ENCODE peak calls at places on chromosomes 2 and 18, in nine cellular contexts. B, J, O, Z, X, L, S, K and D are unnamed samples.

GRCh38 chr2:88180594-88181240 is 10.6 kb downstream of the THNSL2 start:
- DNase-seq in S (no peak), X (no peak), K (no peak), L (no peak), B (peak), Z (no peak), O (peak), J (no peak), D (no peak)

GRCh38 chr18:2571200-2572143 is at the start of the genes METTL4 and NDC80:
- DNase-seq in K (peak), Z (peak), J (peak), X (peak), O (peak), B (peak), S (peak), L (peak), D (no peak)

GRCh38 chr2:218896501-218897393 is 16.1 kb downstream of the WNT10A start:
- DNase-seq in O (no peak), Z (no peak), B (peak), K (peak), X (peak), S (no peak), L (no peak), J (peak), D (no peak)

GRCh38 chr2:72917138-72917874 is at the start of gene EMX1:
- DNase-seq in S (no peak), B (peak), K (peak), X (peak), L (peak), J (peak), Z (no peak), O (no peak), D (no peak)

GRCh38 chr18:3329871-3330270 is 67.9 kb downstream of the MYL12B start:
- DNase-seq in S (no peak), B (no peak), K (no peak), Z (no peak), L (no peak), X (no peak), O (no peak), J (no peak), D (no peak)

GRCh38 chr2:224927671-224928173 is 114.5 kb downstream of the DOCK10 start:
- DNase-seq in Z (no peak), O (peak), K (no peak), B (no peak), X (peak), S (peak), L (no peak), J (no peak), D (no peak)

GRCh38 chr2:11099122-11100065 is 55.9 kb upstream of the SLC66A3 start:
- DNase-seq in O (no peak), K (no peak), Z (no peak), J (no peak), S (no peak), X (no peak), L (no peak), B (no peak), D (no peak)

GRCh38 chr2:132593171-132593570 is 76.8 kb downstream of the LYPD1 start:
- DNase-seq in Z (no peak), J (no peak), O (peak), X (no peak), S (peak), B (no peak), K (no peak), L (no peak), D (no peak)

GRCh38 chr2:203835867-203836800 is 31.4 kb upstream of the CTLA4 start:
- DNase-seq in B (no peak), Z (no peak), K (no peak), J (no peak), S (no peak), X (no peak), L (no peak), O (no peak), D (no peak)